ENCODE peak calls at places on chromosomes 5 and 9, in four cellular contexts. L is left ventricle myocardium inferior, E is tibial nerve, I is H1. O is an unnamed sample. For H3K4me1, the result is how much of the 10 kb centered on the place peaks cover.

GRCh38 chr5:76746677-76747076 is 30.8 kb downstream of the F2R start:
- DNase-seq in L (no peak), E (no peak), I (no peak), O (no peak)

GRCh38 chr5:36360311-36360710 is 58.6 kb upstream of the RANBP3L start:
- DNase-seq in L (no peak), E (no peak), I (no peak), O (no peak)

GRCh38 chr5:151073280-151073679 is 7.6 kb downstream of the TNIP1 start:
- DNase-seq in L (no peak), E (no peak), I (no peak), O (no peak)

GRCh38 chr5:931570-932145 is 39.0 kb downstream of the TRIP13 start:
- DNase-seq in L (no peak), E (no peak), I (no peak), O (no peak)

GRCh38 chr5:124576848-124577409 is 169.5 kb downstream of the ZNF608 start:
- DNase-seq in L (no peak), E (no peak), I (no peak), O (no peak)

GRCh38 chr5:153626836-153627235 is 136.4 kb downstream of the GRIA1 start:
- DNase-seq in L (no peak), E (no peak), I (no peak), O (no peak)

GRCh38 chr9:124504530-124505005 is 2.6 kb downstream of the NR5A1 start:
- DNase-seq in L (no peak), E (no peak), I (no peak), O (no peak)

GRCh38 chr5:176816043-176816745 is 5.8 kb downstream of the UNC5A start:
- DNase-seq in L (no peak), E (no peak), I (no peak), O (no peak)

GRCh38 chr5:179153341-179153901 is 93.2 kb downstream of the ZNF354C start:
- DNase-seq in L (no peak), E (no peak), I (no peak), O (no peak)

GRCh38 chr5:55897905-55898304 is 46.7 kb downstream of the IL31RA start:
- DNase-seq in L (peak), E (no peak), I (no peak), O (no peak)

GRCh38 chr5:11302663-11303062 is 541.6 kb upstream of the DAP start:
- DNase-seq in L (no peak), E (no peak), I (no peak), O (no peak)

GRCh38 chr5:69048233-69048632 is 45.6 kb upstream of the SLC30A5 start:
- DNase-seq in L (no peak), E (no peak), I (no peak), O (no peak)

GRCh38 chr9:126450537-126451205 is 124.0 kb downstream of the MVB12B start:
- DNase-seq in L (no peak), E (no peak), I (no peak), O (no peak)

GRCh38 chr5:140608730-140609520 is 24.1 kb downstream of the CD14 start:
- DNase-seq in L (peak), E (no peak), I (no peak), O (peak)

GRCh38 chr9:1048853-1049252 is 1.3 kb upstream of the DMRT2 start:
- DNase-seq in L (no peak), E (no peak), I (no peak), O (no peak)

GRCh38 chr9:114671605-114672004 is 10.4 kb downstream of the TEX48 start:
- DNase-seq in L (no peak), E (no peak), I (no peak), O (no peak)

GRCh38 chr5:893137-893506 is 438 bp downstream of the TRIP13 start:
- DNase-seq in L (no peak), E (no peak), I (no peak), O (no peak)

GRCh38 chr5:141844414-141845097 is 33.7 kb downstream of the PCDH1 start:
- DNase-seq in L (no peak), E (no peak), I (no peak), O (no peak)

GRCh38 chr5:141843156-141843927 is 34.9 kb downstream of the PCDH1 start:
- DNase-seq in L (no peak), E (no peak), I (no peak), O (no peak)

GRCh38 chr5:141848771-141849370 is 29.3 kb downstream of the PCDH1 start:
- DNase-seq in L (peak), E (no peak), I (peak), O (no peak)

GRCh38 chr5:141846031-141846430 is 32.2 kb downstream of the PCDH1 start:
- DNase-seq in L (no peak), E (no peak), I (no peak), O (no peak)

GRCh38 chr5:141845371-141845821 is 32.8 kb downstream of the PCDH1 start:
- DNase-seq in L (no peak), E (no peak), I (no peak), O (no peak)
- H3K27ac ChIP-seq in L (peak), E (no peak), I (no peak), O (no peak)

GRCh38 chr9:127536499-127536898 is 75.6 kb upstream of the STXBP1 start:
- DNase-seq in L (no peak), E (no peak), I (no peak), O (no peak)
- H3K4me1 ChIP-seq in L (half or more), E (half or more), I (under half), O (under half)

GRCh38 chr9:128070874-128071273 is 2.8 kb downstream of the SLC25A25 start:
- DNase-seq in L (no peak), E (no peak), I (no peak), O (no peak)
- H3K27ac ChIP-seq in L (peak), E (peak), I (no peak), O (peak)

DNA sequence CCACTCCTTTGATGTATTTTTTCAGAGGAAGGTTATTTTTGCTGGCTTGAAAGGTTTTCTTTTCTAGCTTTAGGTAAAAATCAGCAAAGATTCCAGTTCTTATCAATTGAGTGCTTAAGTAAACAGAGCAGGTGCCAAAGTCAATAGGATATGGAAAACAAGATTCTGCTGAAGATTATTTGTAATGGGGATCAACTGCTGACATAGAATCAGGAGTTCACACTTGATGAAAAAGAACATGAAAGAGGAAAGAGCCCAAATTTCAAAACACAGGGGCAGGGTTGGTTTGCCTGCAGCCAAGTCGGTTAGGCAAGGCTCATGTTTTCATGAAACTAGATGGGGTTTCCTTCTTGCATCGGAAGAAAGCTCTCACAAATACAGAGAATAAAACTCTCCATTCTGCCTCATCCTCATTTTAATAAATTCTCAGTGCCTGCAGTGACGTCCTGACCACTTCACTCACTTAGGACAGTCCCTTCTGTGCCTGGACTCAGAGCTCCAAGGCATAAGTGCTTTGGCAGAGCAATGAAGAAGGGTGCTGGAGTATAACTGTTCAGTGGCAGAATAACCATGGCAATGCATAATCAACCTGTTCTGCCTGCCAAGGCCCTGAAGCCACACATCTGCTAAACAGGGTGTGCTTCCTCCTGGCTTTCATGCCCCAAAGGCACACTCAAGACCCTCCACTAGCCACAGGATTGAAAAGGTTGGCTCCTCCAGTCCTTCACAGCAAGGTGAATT is 179.6 kb downstream of the GNAQ start:
- DNase-seq in L (no peak), E (no peak), I (no peak), O (no peak)
- H3K4me1 ChIP-seq in L (half or more), E (under half), I (under half), O (under half)

DNA sequence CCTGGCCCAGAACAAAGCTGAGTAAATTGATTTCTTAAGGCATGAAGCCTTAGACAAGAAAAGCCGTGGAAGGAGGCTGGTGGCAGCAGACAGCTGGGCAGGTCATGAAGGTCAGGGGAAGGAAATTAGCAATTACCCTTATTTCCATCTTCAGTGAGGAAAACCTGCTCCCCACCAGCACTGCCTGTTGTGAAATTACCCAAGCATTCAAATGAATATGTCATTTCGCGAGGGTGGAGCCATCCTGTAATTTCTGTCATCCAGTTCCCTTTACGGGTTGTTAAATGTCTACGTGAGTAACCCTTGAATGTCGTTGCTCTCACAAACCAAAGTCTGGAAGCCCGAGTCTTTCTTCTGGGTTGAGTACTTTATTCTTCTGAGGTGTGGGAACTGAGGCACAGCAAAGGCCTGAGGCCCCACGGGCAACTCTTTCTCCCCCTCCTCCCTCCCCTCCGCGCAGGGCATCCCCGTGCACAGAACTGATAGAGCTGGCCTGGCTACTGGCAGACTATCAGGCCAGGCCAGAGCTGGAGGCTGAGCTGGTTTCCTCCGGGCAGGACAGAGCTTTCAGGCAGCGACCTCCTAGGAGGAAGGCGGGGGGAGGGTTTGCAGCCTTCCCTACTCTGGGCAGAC is 22.0 kb upstream of the AK3 start:
- DNase-seq in L (no peak), E (no peak), I (peak), O (no peak)
- H3K27ac ChIP-seq in L (peak), E (peak), I (no peak), O (peak)

DNA sequence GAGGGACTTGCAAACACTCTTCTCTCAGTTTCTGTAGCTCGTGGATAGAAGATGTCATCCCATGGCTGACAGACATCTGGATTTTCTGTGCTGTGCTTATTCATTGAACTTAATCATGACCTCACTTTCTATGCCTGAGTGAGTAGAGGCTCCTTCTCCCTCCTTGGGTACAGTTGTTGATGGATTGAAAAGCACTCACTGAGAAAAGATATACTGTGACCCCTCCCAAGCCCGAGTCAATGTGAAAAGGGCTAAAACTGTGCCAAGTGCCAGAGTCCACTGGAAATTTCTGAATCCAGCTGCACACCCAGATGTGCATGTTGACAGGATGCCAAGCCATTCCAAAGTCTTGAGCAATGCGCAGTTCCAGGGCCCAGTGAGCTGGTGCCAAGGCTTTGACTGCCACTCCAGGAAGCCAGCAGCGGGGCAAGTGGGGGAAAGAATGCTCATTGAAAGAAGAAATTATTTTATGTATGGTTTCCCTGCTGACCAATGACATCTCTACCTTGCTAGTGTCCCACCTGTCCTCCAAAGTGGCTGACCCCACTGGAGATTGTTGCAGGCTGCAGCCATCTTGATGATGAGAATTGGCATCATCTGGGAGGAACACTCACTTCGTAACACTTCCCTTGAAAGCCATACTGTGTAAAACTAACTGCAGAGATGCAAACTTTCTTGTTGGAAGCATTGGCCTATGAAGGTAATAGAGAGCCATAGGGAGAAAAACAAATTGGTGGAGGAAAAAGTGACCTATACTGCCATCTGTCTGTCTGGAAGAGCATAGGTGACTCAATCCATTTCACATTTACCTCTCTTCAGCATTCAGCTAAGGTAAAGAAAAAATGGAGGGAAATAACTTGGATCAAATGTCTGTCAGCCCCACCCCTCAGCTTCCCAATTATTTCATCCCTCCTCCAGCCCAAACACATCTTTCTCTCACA is 473.2 kb downstream of the NTRK2 start:
- DNase-seq in L (peak), E (peak), I (no peak), O (peak)
- H3K4me1 ChIP-seq in L (under half), E (under half), I (under half), O (under half)

GRCh38 chr9:81389569-81389993 is 299.8 kb downstream of the TLE1 start:
- DNase-seq in L (no peak), E (no peak), I (no peak), O (peak)
- H3K27ac ChIP-seq in L (no peak), E (no peak), I (no peak), O (no peak)

DNA sequence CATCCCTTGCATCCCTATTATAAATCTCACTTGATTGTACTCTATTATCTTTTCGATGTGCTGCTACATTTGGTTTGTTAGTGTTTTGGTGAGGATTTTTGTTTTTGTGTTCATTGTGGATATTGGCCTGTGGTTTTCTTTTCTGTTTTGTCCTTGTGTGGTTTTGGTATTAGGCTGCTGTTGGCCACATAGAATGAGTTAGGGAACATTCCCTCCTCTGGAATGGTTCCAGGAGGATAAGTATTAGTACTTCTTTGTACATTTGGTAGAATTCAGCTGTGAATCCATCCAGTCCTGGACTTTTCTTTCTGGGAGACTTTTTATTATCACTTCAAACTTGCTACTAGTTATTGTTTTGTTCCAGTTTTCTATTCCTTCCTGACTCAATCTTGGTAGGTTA is 287.2 kb downstream of the CWC27 start:
- DNase-seq in L (no peak), E (no peak), I (no peak), O (no peak)
- H3K4me1 ChIP-seq in L (under half), E (under half), I (under half), O (under half)

GRCh38 chr5:102068870-102069269 is 227.2 kb downstream of the SLCO4C1 start:
- DNase-seq in L (no peak), E (no peak), I (no peak), O (no peak)
- H3K27ac ChIP-seq in L (no peak), E (no peak), I (no peak), O (no peak)